ENCODE peak calls at places on chromosomes 1 and 21, in four cellular contexts. O is astrocyte, W is astrocyte of the cerebellum, A is cardiac muscle cell. N is an unnamed sample.

GRCh38 chr1:246782120-246782900 is 58.1 kb downstream of the SCCPDH start:
- DNase-seq in O (peak), W (peak), A (peak), N (peak)

GRCh38 chr1:25617626-25618432 is 1.2 kb downstream of the MAN1C1 start:
- DNase-seq in O (no peak), W (no peak), A (no peak), N (peak)

GRCh38 chr1:226548281-226549093 is at the start of gene STUM:
- DNase-seq in O (peak), W (no peak), A (peak), N (peak)

GRCh38 chr1:7581754-7582264 is 189.3 kb upstream of the VAMP3 start:
- DNase-seq in O (no peak), W (no peak), A (peak), N (no peak)

GRCh38 chr1:196312739-196313138 is 295.5 kb downstream of the KCNT2 start:
- DNase-seq in O (no peak), W (no peak), A (no peak), N (no peak)

GRCh38 chr1:36269408-36269838 is 36.7 kb upstream of the SH3D21 start:
- DNase-seq in O (no peak), W (no peak), A (peak), N (no peak)

GRCh38 chr1:71252900-71253299 is 172.1 kb upstream of the ZRANB2 start:
- DNase-seq in O (no peak), W (no peak), A (no peak), N (no peak)

GRCh38 chr21:39159342-39160063 is 23.7 kb downstream of the PSMG1 start:
- DNase-seq in O (no peak), W (no peak), A (peak), N (no peak)

GRCh38 chr1:46622341-46622740 is 5.7 kb upstream of the MOB3C start:
- DNase-seq in O (no peak), W (no peak), A (peak), N (no peak)

GRCh38 chr1:235018720-235019444 is 109.8 kb downstream of the TOMM20 start:
- DNase-seq in O (no peak), W (no peak), A (no peak), N (peak)

GRCh38 chr1:3664700-3665375 is 12.5 kb downstream of the TP73 start:
- DNase-seq in O (no peak), W (no peak), A (no peak), N (no peak)

GRCh38 chr1:189323090-189323489 is 1154.6 kb downstream of the BRINP3 start:
- DNase-seq in O (peak), W (peak), A (peak), N (no peak)

GRCh38 chr21:34669149-34669879 is 520 bp downstream of the CLIC6 start:
- DNase-seq in O (no peak), W (no peak), A (no peak), N (peak)

GRCh38 chr21:42527489-42528158 is 14.0 kb downstream of the SLC37A1 start:
- DNase-seq in O (no peak), W (no peak), A (no peak), N (peak)

GRCh38 chr1:18919174-18919905 is 17.0 kb upstream of the ALDH4A1 start:
- DNase-seq in O (no peak), W (no peak), A (no peak), N (no peak)
- TF ChIP-seq CTCF in O (no peak), W (no peak), A (no peak), N (no peak)

GRCh38 chr1:97192872-97193572 is 471.4 kb downstream of the PTBP2 start:
- DNase-seq in O (peak), W (peak), A (peak), N (no peak)
- TF ChIP-seq CTCF in O (peak), W (peak), A (no peak), N (no peak)

DNA sequence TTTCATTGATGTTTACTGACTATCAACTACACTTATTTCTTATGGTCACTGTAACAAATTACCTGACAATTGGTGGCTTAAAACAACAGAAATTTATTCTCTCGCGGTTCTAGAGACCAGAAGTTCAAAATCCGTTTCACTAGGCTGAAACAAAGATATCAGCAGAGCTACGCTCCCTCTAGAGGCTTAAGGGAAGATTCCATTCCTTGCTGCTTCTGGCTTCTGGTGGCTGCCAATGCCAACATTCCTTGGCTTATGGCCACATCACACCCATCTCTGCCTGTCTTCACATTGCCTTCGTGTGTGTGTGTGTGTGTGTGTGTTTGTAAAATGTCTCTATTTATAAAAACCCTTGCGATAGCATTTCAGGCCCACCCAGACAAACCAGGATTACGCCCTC is 66.4 kb downstream of the LMX1A start:
- DNase-seq in O (no peak), W (no peak), A (peak), N (no peak)
- TF ChIP-seq CTCF in O (no peak), W (peak), A (peak), N (no peak)

GRCh38 chr1:172145231-172145651 is 275.2 kb upstream of the C1orf105 start:
- DNase-seq in O (peak), W (peak), A (peak), N (no peak)

GRCh38 chr1:172145656-172146055 is 274.8 kb upstream of the C1orf105 start:
- DNase-seq in O (peak), W (no peak), A (no peak), N (no peak)

GRCh38 chr1:172141351-172142000 is 279.0 kb upstream of the C1orf105 start:
- DNase-seq in O (no peak), W (no peak), A (no peak), N (no peak)

GRCh38 chr1:172144445-172145060 is 275.9 kb upstream of the C1orf105 start:
- DNase-seq in O (peak), W (no peak), A (peak), N (no peak)

GRCh38 chr1:172143384-172144025 is 277.0 kb upstream of the C1orf105 start:
- DNase-seq in O (peak), W (peak), A (peak), N (no peak)
- TF ChIP-seq CTCF in O (no peak), W (no peak), A (no peak), N (no peak)

DNA sequence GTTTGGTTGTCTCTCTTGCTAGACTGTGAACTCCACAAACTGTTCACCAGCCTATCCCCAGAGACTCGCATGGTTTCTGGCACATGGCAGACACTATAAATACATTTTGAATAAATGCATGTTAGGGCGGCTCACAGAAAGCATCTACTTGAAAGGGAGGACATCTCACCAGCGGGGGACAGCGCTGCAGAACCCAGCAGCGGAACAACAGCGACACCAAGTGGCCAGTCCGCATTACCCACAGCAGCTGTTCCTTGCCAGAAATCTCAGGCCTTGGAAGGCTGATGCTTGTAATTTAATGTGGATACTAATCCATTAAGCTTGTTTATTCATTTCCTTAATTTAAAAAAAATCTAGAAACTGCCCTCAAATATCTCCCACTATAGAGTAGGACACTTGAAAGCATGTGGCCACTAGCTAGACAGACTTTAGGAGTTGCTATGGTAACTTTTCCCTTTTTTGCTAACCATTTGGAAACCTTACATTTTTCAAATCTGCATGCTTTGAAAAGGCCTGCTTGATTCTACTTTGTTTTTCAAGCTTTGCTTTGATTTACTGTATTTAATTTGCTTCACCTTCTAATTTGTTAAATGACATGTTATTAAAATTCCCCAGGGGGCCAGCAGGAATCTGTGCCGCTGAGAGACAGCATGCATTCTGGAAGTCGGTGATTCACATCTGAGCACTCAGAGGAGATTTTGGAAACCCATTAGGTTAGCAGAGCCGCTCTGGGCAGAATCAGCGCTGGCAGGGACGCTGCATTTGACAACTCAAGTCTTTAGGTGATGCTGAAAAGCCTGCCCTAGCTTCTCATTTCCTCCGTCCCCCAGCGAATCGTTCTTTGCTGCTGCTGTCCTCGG is 63.5 kb upstream of the SSX2IP start:
- DNase-seq in O (peak), W (peak), A (peak), N (peak)
- TF ChIP-seq CTCF in O (peak), W (peak), A (peak), N (peak)

DNA sequence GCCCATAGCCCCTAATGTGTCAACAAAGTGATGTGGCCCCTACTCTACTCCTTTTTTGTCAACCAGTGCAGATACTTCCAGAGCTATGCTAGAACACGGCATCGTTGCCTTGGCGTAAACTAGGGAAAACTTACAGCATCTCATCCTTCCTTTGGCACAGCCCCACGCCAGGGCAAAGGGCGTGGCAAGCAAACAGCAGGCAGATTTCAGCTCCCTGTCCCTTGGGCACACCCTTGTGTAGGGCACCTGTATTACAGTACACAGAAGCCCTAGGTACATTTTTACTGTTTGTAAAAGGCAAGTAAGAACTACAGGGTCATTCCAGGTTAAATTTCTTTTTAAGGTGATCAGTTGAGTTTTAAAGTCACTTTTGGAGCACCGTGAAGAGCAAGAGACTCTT is 29.3 kb downstream of the PRDX6 start:
- DNase-seq in O (no peak), W (no peak), A (no peak), N (peak)
- TF ChIP-seq CTCF in O (no peak), W (peak), A (no peak), N (no peak)

GRCh38 chr1:44543064-44543815 is 131.0 kb downstream of the TMEM53 start:
- DNase-seq in O (no peak), W (no peak), A (peak), N (peak)
- TF ChIP-seq CTCF in O (no peak), W (no peak), A (no peak), N (no peak)

GRCh38 chr1:231337472-231338269 is at the start of gene EXOC8:
- DNase-seq in O (peak), W (peak), A (peak), N (peak)
- TF ChIP-seq CTCF in O (no peak), W (peak), A (peak), N (no peak)

DNA sequence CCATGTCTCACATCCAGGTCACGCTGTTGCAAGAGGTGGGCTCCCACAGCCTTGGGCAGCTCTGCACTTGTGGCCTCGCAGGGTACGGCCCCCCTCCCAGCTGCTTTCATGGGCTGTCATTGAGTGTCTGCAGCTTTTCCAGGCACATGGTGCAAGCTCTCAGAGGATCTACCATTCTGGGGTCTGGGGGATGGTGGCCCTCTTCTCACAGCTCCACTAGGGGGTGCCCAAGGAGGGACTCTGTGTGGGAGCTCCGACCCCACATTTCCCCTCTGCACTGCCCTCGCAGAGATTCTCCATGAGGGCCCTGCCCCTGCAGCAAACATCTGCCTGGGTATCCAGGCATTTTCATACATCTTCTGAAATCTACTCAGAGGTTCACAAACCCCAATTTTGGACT is 219.4 kb downstream of the LRRC7 start:
- DNase-seq in O (no peak), W (no peak), A (no peak), N (no peak)
- TF ChIP-seq CTCF in O (no peak), W (no peak), A (no peak), N (no peak)